ENCODE peak calls at places on chromosomes 6 and 20, in nine cellular contexts. One of them, this sample, is unnamed.

GRCh38 chr6:3918474-3918873 is 69.3 kb downstream of the FAM50B start:
- DNase-seq in stimulated activated CD4-positive, alpha-beta T cell treated with anti-CD3 and anti-CD28 coated beads, Interleukin-1b, Interleukin-23, amount 100 ng/mL, for 24 hours: no peak
- DNase-seq in neuronal stem cell: no peak
- DNase-seq in ovary: no peak
- DNase-seq in left cardiac atrium: no peak
- DNase-seq in nephron progenitor cell: no peak
- DNase-seq in fibroblast of the conjunctiva: no peak
- DNase-seq in stimulated activated naive B cell treated with anti-CD40 and anti-IgM and Interleukin-4, amounts not matched to agents 10 μg/mL and 1 μg/mL and 100 μg/mL, for 72 hours: no peak
- DNase-seq in effector CD4-positive, alpha-beta T cell: no peak
- DNase-seq in this sample: no peak

GRCh38 chr6:170083236-170084051 is 207.4 kb downstream of the DLL1 start:
- DNase-seq in stimulated activated naive B cell treated with anti-CD40 and anti-IgM and Interleukin-4, amounts not matched to agents 10 μg/mL and 1 μg/mL and 100 μg/mL, for 72 hours: no peak
- DNase-seq in neuronal stem cell: no peak
- DNase-seq in stimulated activated CD4-positive, alpha-beta T cell treated with anti-CD3 and anti-CD28 coated beads, Interleukin-1b, Interleukin-23, amount 100 ng/mL, for 24 hours: no peak
- DNase-seq in left cardiac atrium: peak; percentile 13
- DNase-seq in effector CD4-positive, alpha-beta T cell: no peak
- DNase-seq in ovary: no peak
- DNase-seq in nephron progenitor cell: no peak
- DNase-seq in fibroblast of the conjunctiva: no peak
- DNase-seq in this sample: peak; percentile 39

GRCh38 chr20:22430154-22430745 is 154.1 kb downstream of the FOXA2 start:
- DNase-seq in stimulated activated CD4-positive, alpha-beta T cell treated with anti-CD3 and anti-CD28 coated beads, Interleukin-1b, Interleukin-23, amount 100 ng/mL, for 24 hours: no peak
- DNase-seq in left cardiac atrium: no peak
- DNase-seq in nephron progenitor cell: peak; percentile 52
- DNase-seq in ovary: no peak
- DNase-seq in stimulated activated naive B cell treated with anti-CD40 and anti-IgM and Interleukin-4, amounts not matched to agents 10 μg/mL and 1 μg/mL and 100 μg/mL, for 72 hours: no peak
- DNase-seq in fibroblast of the conjunctiva: no peak
- DNase-seq in effector CD4-positive, alpha-beta T cell: no peak
- DNase-seq in neuronal stem cell: peak; percentile 41
- DNase-seq in this sample: peak; percentile 83

GRCh38 chr20:725491-725890 is 42.8 kb downstream of the SLC52A3 start:
- DNase-seq in fibroblast of the conjunctiva: no peak
- DNase-seq in effector CD4-positive, alpha-beta T cell: no peak
- DNase-seq in stimulated activated CD4-positive, alpha-beta T cell treated with anti-CD3 and anti-CD28 coated beads, Interleukin-1b, Interleukin-23, amount 100 ng/mL, for 24 hours: no peak
- DNase-seq in stimulated activated naive B cell treated with anti-CD40 and anti-IgM and Interleukin-4, amounts not matched to agents 10 μg/mL and 1 μg/mL and 100 μg/mL, for 72 hours: no peak
- DNase-seq in nephron progenitor cell: no peak
- DNase-seq in neuronal stem cell: no peak
- DNase-seq in left cardiac atrium: no peak
- DNase-seq in ovary: no peak
- DNase-seq in this sample: no peak

GRCh38 chr6:158040804-158041347 is 59.2 kb downstream of the SYNJ2 start:
- DNase-seq in stimulated activated CD4-positive, alpha-beta T cell treated with anti-CD3 and anti-CD28 coated beads, Interleukin-1b, Interleukin-23, amount 100 ng/mL, for 24 hours: no peak
- DNase-seq in stimulated activated naive B cell treated with anti-CD40 and anti-IgM and Interleukin-4, amounts not matched to agents 10 μg/mL and 1 μg/mL and 100 μg/mL, for 72 hours: no peak
- DNase-seq in fibroblast of the conjunctiva: no peak
- DNase-seq in effector CD4-positive, alpha-beta T cell: no peak
- DNase-seq in ovary: no peak
- DNase-seq in nephron progenitor cell: no peak
- DNase-seq in neuronal stem cell: no peak
- DNase-seq in left cardiac atrium: peak; percentile 33
- DNase-seq in this sample: no peak

GRCh38 chr20:62953839-62954703 is 1.6 kb downstream of the SLC17A9 start:
- DNase-seq in ovary: peak; percentile 85
- DNase-seq in neuronal stem cell: peak; percentile 57
- DNase-seq in fibroblast of the conjunctiva: no peak
- DNase-seq in stimulated activated naive B cell treated with anti-CD40 and anti-IgM and Interleukin-4, amounts not matched to agents 10 μg/mL and 1 μg/mL and 100 μg/mL, for 72 hours: peak; percentile 90
- DNase-seq in stimulated activated CD4-positive, alpha-beta T cell treated with anti-CD3 and anti-CD28 coated beads, Interleukin-1b, Interleukin-23, amount 100 ng/mL, for 24 hours: no peak
- DNase-seq in left cardiac atrium: peak; percentile 81
- DNase-seq in nephron progenitor cell: peak; percentile 71
- DNase-seq in effector CD4-positive, alpha-beta T cell: peak; percentile 64
- DNase-seq in this sample: peak; percentile 72

GRCh38 chr20:31547720-31548298 is 33.6 kb downstream of the HM13 start:
- DNase-seq in stimulated activated CD4-positive, alpha-beta T cell treated with anti-CD3 and anti-CD28 coated beads, Interleukin-1b, Interleukin-23, amount 100 ng/mL, for 24 hours: no peak
- DNase-seq in fibroblast of the conjunctiva: no peak
- DNase-seq in effector CD4-positive, alpha-beta T cell: no peak
- DNase-seq in left cardiac atrium: no peak
- DNase-seq in neuronal stem cell: no peak
- DNase-seq in stimulated activated naive B cell treated with anti-CD40 and anti-IgM and Interleukin-4, amounts not matched to agents 10 μg/mL and 1 μg/mL and 100 μg/mL, for 72 hours: no peak
- DNase-seq in nephron progenitor cell: no peak
- DNase-seq in ovary: no peak
- DNase-seq in this sample: no peak

GRCh38 chr20:56428881-56429280 is 16.8 kb downstream of the CASS4 start:
- DNase-seq in stimulated activated naive B cell treated with anti-CD40 and anti-IgM and Interleukin-4, amounts not matched to agents 10 μg/mL and 1 μg/mL and 100 μg/mL, for 72 hours: no peak
- DNase-seq in left cardiac atrium: no peak
- DNase-seq in effector CD4-positive, alpha-beta T cell: no peak
- DNase-seq in ovary: no peak
- DNase-seq in stimulated activated CD4-positive, alpha-beta T cell treated with anti-CD3 and anti-CD28 coated beads, Interleukin-1b, Interleukin-23, amount 100 ng/mL, for 24 hours: no peak
- DNase-seq in fibroblast of the conjunctiva: no peak
- DNase-seq in neuronal stem cell: no peak
- DNase-seq in nephron progenitor cell: no peak
- DNase-seq in this sample: peak; percentile 36

GRCh38 chr6:32847004-32847403 is 3.2 kb upstream of the PSMB8 start:
- DNase-seq in fibroblast of the conjunctiva: no peak
- DNase-seq in left cardiac atrium: no peak
- DNase-seq in stimulated activated naive B cell treated with anti-CD40 and anti-IgM and Interleukin-4, amounts not matched to agents 10 μg/mL and 1 μg/mL and 100 μg/mL, for 72 hours: no peak
- DNase-seq in ovary: no peak
- DNase-seq in effector CD4-positive, alpha-beta T cell: no peak
- DNase-seq in stimulated activated CD4-positive, alpha-beta T cell treated with anti-CD3 and anti-CD28 coated beads, Interleukin-1b, Interleukin-23, amount 100 ng/mL, for 24 hours: no peak
- DNase-seq in neuronal stem cell: no peak
- DNase-seq in nephron progenitor cell: no peak
- DNase-seq in this sample: no peak

GRCh38 chr20:53872561-53873248 is 197.7 kb downstream of the BCAS1 start:
- DNase-seq in left cardiac atrium: no peak
- DNase-seq in fibroblast of the conjunctiva: no peak
- DNase-seq in stimulated activated naive B cell treated with anti-CD40 and anti-IgM and Interleukin-4, amounts not matched to agents 10 μg/mL and 1 μg/mL and 100 μg/mL, for 72 hours: peak; percentile 33
- DNase-seq in effector CD4-positive, alpha-beta T cell: peak; percentile 30
- DNase-seq in neuronal stem cell: no peak
- DNase-seq in stimulated activated CD4-positive, alpha-beta T cell treated with anti-CD3 and anti-CD28 coated beads, Interleukin-1b, Interleukin-23, amount 100 ng/mL, for 24 hours: no peak
- DNase-seq in nephron progenitor cell: no peak
- DNase-seq in ovary: no peak
- DNase-seq in this sample: no peak

GRCh38 chr20:535958-536357 is 7.6 kb downstream of the CSNK2A1 start:
- DNase-seq in fibroblast of the conjunctiva: no peak
- DNase-seq in stimulated activated CD4-positive, alpha-beta T cell treated with anti-CD3 and anti-CD28 coated beads, Interleukin-1b, Interleukin-23, amount 100 ng/mL, for 24 hours: no peak
- DNase-seq in effector CD4-positive, alpha-beta T cell: no peak
- DNase-seq in stimulated activated naive B cell treated with anti-CD40 and anti-IgM and Interleukin-4, amounts not matched to agents 10 μg/mL and 1 μg/mL and 100 μg/mL, for 72 hours: no peak
- DNase-seq in ovary: no peak
- DNase-seq in nephron progenitor cell: no peak
- DNase-seq in left cardiac atrium: no peak
- DNase-seq in neuronal stem cell: no peak
- DNase-seq in this sample: no peak

GRCh38 chr6:125780540-125781306 is 10.0 kb upstream of the NCOA7 start:
- DNase-seq in left cardiac atrium: peak; percentile 51
- DNase-seq in neuronal stem cell: peak; percentile 30
- DNase-seq in fibroblast of the conjunctiva: peak; percentile 91
- DNase-seq in stimulated activated naive B cell treated with anti-CD40 and anti-IgM and Interleukin-4, amounts not matched to agents 10 μg/mL and 1 μg/mL and 100 μg/mL, for 72 hours: peak; percentile 49
- DNase-seq in nephron progenitor cell: peak; percentile 39
- DNase-seq in stimulated activated CD4-positive, alpha-beta T cell treated with anti-CD3 and anti-CD28 coated beads, Interleukin-1b, Interleukin-23, amount 100 ng/mL, for 24 hours: peak; percentile 25
- DNase-seq in effector CD4-positive, alpha-beta T cell: peak; percentile 27
- DNase-seq in ovary: peak; percentile 61
- DNase-seq in this sample: peak; percentile 51

GRCh38 chr6:109987196-109987595 is 9.1 kb downstream of the GPR6 start:
- DNase-seq in neuronal stem cell: no peak
- DNase-seq in left cardiac atrium: no peak
- DNase-seq in stimulated activated naive B cell treated with anti-CD40 and anti-IgM and Interleukin-4, amounts not matched to agents 10 μg/mL and 1 μg/mL and 100 μg/mL, for 72 hours: no peak
- DNase-seq in fibroblast of the conjunctiva: no peak
- DNase-seq in nephron progenitor cell: no peak
- DNase-seq in ovary: no peak
- DNase-seq in effector CD4-positive, alpha-beta T cell: no peak
- DNase-seq in stimulated activated CD4-positive, alpha-beta T cell treated with anti-CD3 and anti-CD28 coated beads, Interleukin-1b, Interleukin-23, amount 100 ng/mL, for 24 hours: no peak
- DNase-seq in this sample: no peak

GRCh38 chr6:36399970-36400369 is 12.5 kb upstream of the ETV7 start:
- DNase-seq in stimulated activated CD4-positive, alpha-beta T cell treated with anti-CD3 and anti-CD28 coated beads, Interleukin-1b, Interleukin-23, amount 100 ng/mL, for 24 hours: no peak
- DNase-seq in effector CD4-positive, alpha-beta T cell: no peak
- DNase-seq in neuronal stem cell: no peak
- DNase-seq in left cardiac atrium: no peak
- DNase-seq in fibroblast of the conjunctiva: no peak
- DNase-seq in ovary: no peak
- DNase-seq in nephron progenitor cell: no peak
- DNase-seq in stimulated activated naive B cell treated with anti-CD40 and anti-IgM and Interleukin-4, amounts not matched to agents 10 μg/mL and 1 μg/mL and 100 μg/mL, for 72 hours: peak; percentile 31
- DNase-seq in this sample: no peak

GRCh38 chr6:62652692-62653328 is 366.8 kb upstream of the KHDRBS2 start:
- DNase-seq in fibroblast of the conjunctiva: no peak
- DNase-seq in effector CD4-positive, alpha-beta T cell: no peak
- DNase-seq in nephron progenitor cell: no peak
- DNase-seq in ovary: no peak
- DNase-seq in stimulated activated naive B cell treated with anti-CD40 and anti-IgM and Interleukin-4, amounts not matched to agents 10 μg/mL and 1 μg/mL and 100 μg/mL, for 72 hours: no peak
- DNase-seq in stimulated activated CD4-positive, alpha-beta T cell treated with anti-CD3 and anti-CD28 coated beads, Interleukin-1b, Interleukin-23, amount 100 ng/mL, for 24 hours: no peak
- DNase-seq in neuronal stem cell: peak; percentile 6
- DNase-seq in left cardiac atrium: no peak
- DNase-seq in this sample: no peak

GRCh38 chr20:47233333-47234188 is 122.9 kb downstream of the ZMYND8 start:
- DNase-seq in neuronal stem cell: no peak
- DNase-seq in nephron progenitor cell: no peak
- DNase-seq in stimulated activated CD4-positive, alpha-beta T cell treated with anti-CD3 and anti-CD28 coated beads, Interleukin-1b, Interleukin-23, amount 100 ng/mL, for 24 hours: no peak
- DNase-seq in ovary: no peak
- DNase-seq in effector CD4-positive, alpha-beta T cell: no peak
- DNase-seq in fibroblast of the conjunctiva: no peak
- DNase-seq in left cardiac atrium: no peak
- DNase-seq in stimulated activated naive B cell treated with anti-CD40 and anti-IgM and Interleukin-4, amounts not matched to agents 10 μg/mL and 1 μg/mL and 100 μg/mL, for 72 hours: no peak
- DNase-seq in this sample: no peak

GRCh38 chr6:149160943-149161342 is 156.6 kb upstream of the TAB2 start:
- DNase-seq in neuronal stem cell: no peak
- DNase-seq in fibroblast of the conjunctiva: no peak
- DNase-seq in ovary: no peak
- DNase-seq in nephron progenitor cell: no peak
- DNase-seq in left cardiac atrium: no peak
- DNase-seq in stimulated activated naive B cell treated with anti-CD40 and anti-IgM and Interleukin-4, amounts not matched to agents 10 μg/mL and 1 μg/mL and 100 μg/mL, for 72 hours: no peak
- DNase-seq in effector CD4-positive, alpha-beta T cell: no peak
- DNase-seq in stimulated activated CD4-positive, alpha-beta T cell treated with anti-CD3 and anti-CD28 coated beads, Interleukin-1b, Interleukin-23, amount 100 ng/mL, for 24 hours: no peak
- DNase-seq in this sample: no peak

GRCh38 chr6:74000582-74000981 is 304.6 kb downstream of the CD109 start:
- DNase-seq in stimulated activated CD4-positive, alpha-beta T cell treated with anti-CD3 and anti-CD28 coated beads, Interleukin-1b, Interleukin-23, amount 100 ng/mL, for 24 hours: no peak
- DNase-seq in stimulated activated naive B cell treated with anti-CD40 and anti-IgM and Interleukin-4, amounts not matched to agents 10 μg/mL and 1 μg/mL and 100 μg/mL, for 72 hours: no peak
- DNase-seq in effector CD4-positive, alpha-beta T cell: no peak
- DNase-seq in left cardiac atrium: no peak
- DNase-seq in neuronal stem cell: no peak
- DNase-seq in fibroblast of the conjunctiva: no peak
- DNase-seq in nephron progenitor cell: no peak
- DNase-seq in ovary: no peak
- DNase-seq in this sample: no peak

GRCh38 chr6:37673436-37673835 is 24.2 kb downstream of the MDGA1 start:
- DNase-seq in stimulated activated naive B cell treated with anti-CD40 and anti-IgM and Interleukin-4, amounts not matched to agents 10 μg/mL and 1 μg/mL and 100 μg/mL, for 72 hours: no peak
- DNase-seq in ovary: no peak
- DNase-seq in neuronal stem cell: no peak
- DNase-seq in effector CD4-positive, alpha-beta T cell: no peak
- DNase-seq in fibroblast of the conjunctiva: no peak
- DNase-seq in left cardiac atrium: no peak
- DNase-seq in nephron progenitor cell: no peak
- DNase-seq in stimulated activated CD4-positive, alpha-beta T cell treated with anti-CD3 and anti-CD28 coated beads, Interleukin-1b, Interleukin-23, amount 100 ng/mL, for 24 hours: no peak
- DNase-seq in this sample: no peak

GRCh38 chr6:50974319-50974718 is 155.6 kb downstream of the TFAP2B start:
- DNase-seq in left cardiac atrium: no peak
- DNase-seq in stimulated activated CD4-positive, alpha-beta T cell treated with anti-CD3 and anti-CD28 coated beads, Interleukin-1b, Interleukin-23, amount 100 ng/mL, for 24 hours: no peak
- DNase-seq in nephron progenitor cell: no peak
- DNase-seq in fibroblast of the conjunctiva: no peak
- DNase-seq in neuronal stem cell: no peak
- DNase-seq in stimulated activated naive B cell treated with anti-CD40 and anti-IgM and Interleukin-4, amounts not matched to agents 10 μg/mL and 1 μg/mL and 100 μg/mL, for 72 hours: no peak
- DNase-seq in effector CD4-positive, alpha-beta T cell: no peak
- DNase-seq in ovary: no peak
- DNase-seq in this sample: no peak

GRCh38 chr20:32642257-32643046 is 31.3 kb downstream of the C20orf203 start:
- DNase-seq in nephron progenitor cell: no peak
- DNase-seq in stimulated activated naive B cell treated with anti-CD40 and anti-IgM and Interleukin-4, amounts not matched to agents 10 μg/mL and 1 μg/mL and 100 μg/mL, for 72 hours: no peak
- DNase-seq in stimulated activated CD4-positive, alpha-beta T cell treated with anti-CD3 and anti-CD28 coated beads, Interleukin-1b, Interleukin-23, amount 100 ng/mL, for 24 hours: no peak
- DNase-seq in fibroblast of the conjunctiva: no peak
- DNase-seq in left cardiac atrium: no peak
- DNase-seq in effector CD4-positive, alpha-beta T cell: no peak
- DNase-seq in neuronal stem cell: no peak
- DNase-seq in ovary: no peak
- DNase-seq in this sample: no peak

GRCh38 chr6:121993362-121993761 is 406.1 kb upstream of the HSF2 start:
- DNase-seq in fibroblast of the conjunctiva: no peak
- DNase-seq in stimulated activated CD4-positive, alpha-beta T cell treated with anti-CD3 and anti-CD28 coated beads, Interleukin-1b, Interleukin-23, amount 100 ng/mL, for 24 hours: no peak
- DNase-seq in left cardiac atrium: no peak
- DNase-seq in effector CD4-positive, alpha-beta T cell: no peak
- DNase-seq in ovary: no peak
- DNase-seq in nephron progenitor cell: no peak
- DNase-seq in neuronal stem cell: no peak
- DNase-seq in stimulated activated naive B cell treated with anti-CD40 and anti-IgM and Interleukin-4, amounts not matched to agents 10 μg/mL and 1 μg/mL and 100 μg/mL, for 72 hours: no peak
- DNase-seq in this sample: no peak

GRCh38 chr6:43334466-43335095 is 26.0 kb upstream of the CRIP3 start:
- DNase-seq in neuronal stem cell: peak; percentile 38
- DNase-seq in effector CD4-positive, alpha-beta T cell: no peak
- DNase-seq in stimulated activated CD4-positive, alpha-beta T cell treated with anti-CD3 and anti-CD28 coated beads, Interleukin-1b, Interleukin-23, amount 100 ng/mL, for 24 hours: no peak
- DNase-seq in stimulated activated naive B cell treated with anti-CD40 and anti-IgM and Interleukin-4, amounts not matched to agents 10 μg/mL and 1 μg/mL and 100 μg/mL, for 72 hours: no peak
- DNase-seq in left cardiac atrium: no peak
- DNase-seq in ovary: no peak
- DNase-seq in fibroblast of the conjunctiva: peak; percentile 38
- DNase-seq in nephron progenitor cell: peak; percentile 10
- DNase-seq in this sample: no peak

GRCh38 chr20:33522256-33522820 is 32.4 kb downstream of the CBFA2T2 start:
- DNase-seq in effector CD4-positive, alpha-beta T cell: no peak
- DNase-seq in fibroblast of the conjunctiva: no peak
- DNase-seq in ovary: no peak
- DNase-seq in neuronal stem cell: no peak
- DNase-seq in nephron progenitor cell: no peak
- DNase-seq in stimulated activated naive B cell treated with anti-CD40 and anti-IgM and Interleukin-4, amounts not matched to agents 10 μg/mL and 1 μg/mL and 100 μg/mL, for 72 hours: no peak
- DNase-seq in left cardiac atrium: no peak
- DNase-seq in stimulated activated CD4-positive, alpha-beta T cell treated with anti-CD3 and anti-CD28 coated beads, Interleukin-1b, Interleukin-23, amount 100 ng/mL, for 24 hours: peak; percentile 1
- DNase-seq in this sample: no peak

GRCh38 chr6:36349240-36349639 is 12.6 kb upstream of the BNIP5 start:
- DNase-seq in effector CD4-positive, alpha-beta T cell: no peak
- DNase-seq in neuronal stem cell: no peak
- DNase-seq in nephron progenitor cell: no peak
- DNase-seq in left cardiac atrium: no peak
- DNase-seq in stimulated activated CD4-positive, alpha-beta T cell treated with anti-CD3 and anti-CD28 coated beads, Interleukin-1b, Interleukin-23, amount 100 ng/mL, for 24 hours: no peak
- DNase-seq in stimulated activated naive B cell treated with anti-CD40 and anti-IgM and Interleukin-4, amounts not matched to agents 10 μg/mL and 1 μg/mL and 100 μg/mL, for 72 hours: no peak
- DNase-seq in ovary: no peak
- DNase-seq in fibroblast of the conjunctiva: no peak
- DNase-seq in this sample: no peak

GRCh38 chr6:83872386-83873118 is 13.1 kb downstream of the CYB5R4 start:
- DNase-seq in neuronal stem cell: no peak
- DNase-seq in left cardiac atrium: no peak
- DNase-seq in stimulated activated CD4-positive, alpha-beta T cell treated with anti-CD3 and anti-CD28 coated beads, Interleukin-1b, Interleukin-23, amount 100 ng/mL, for 24 hours: no peak
- DNase-seq in ovary: no peak
- DNase-seq in stimulated activated naive B cell treated with anti-CD40 and anti-IgM and Interleukin-4, amounts not matched to agents 10 μg/mL and 1 μg/mL and 100 μg/mL, for 72 hours: no peak
- DNase-seq in effector CD4-positive, alpha-beta T cell: no peak
- DNase-seq in nephron progenitor cell: no peak
- DNase-seq in fibroblast of the conjunctiva: no peak
- DNase-seq in this sample: no peak

GRCh38 chr6:116405147-116405546 is 34.4 kb downstream of the DSE start:
- DNase-seq in effector CD4-positive, alpha-beta T cell: no peak
- DNase-seq in stimulated activated CD4-positive, alpha-beta T cell treated with anti-CD3 and anti-CD28 coated beads, Interleukin-1b, Interleukin-23, amount 100 ng/mL, for 24 hours: no peak
- DNase-seq in fibroblast of the conjunctiva: peak; percentile 58
- DNase-seq in stimulated activated naive B cell treated with anti-CD40 and anti-IgM and Interleukin-4, amounts not matched to agents 10 μg/mL and 1 μg/mL and 100 μg/mL, for 72 hours: peak; percentile 39
- DNase-seq in ovary: no peak
- DNase-seq in left cardiac atrium: no peak
- DNase-seq in nephron progenitor cell: peak; percentile 23
- DNase-seq in neuronal stem cell: no peak
- DNase-seq in this sample: no peak

GRCh38 chr6:921400-921799 is 228.5 kb upstream of the EXOC2 start:
- DNase-seq in stimulated activated naive B cell treated with anti-CD40 and anti-IgM and Interleukin-4, amounts not matched to agents 10 μg/mL and 1 μg/mL and 100 μg/mL, for 72 hours: no peak
- DNase-seq in fibroblast of the conjunctiva: no peak
- DNase-seq in neuronal stem cell: no peak
- DNase-seq in nephron progenitor cell: no peak
- DNase-seq in stimulated activated CD4-positive, alpha-beta T cell treated with anti-CD3 and anti-CD28 coated beads, Interleukin-1b, Interleukin-23, amount 100 ng/mL, for 24 hours: no peak
- DNase-seq in left cardiac atrium: no peak
- DNase-seq in ovary: no peak
- DNase-seq in effector CD4-positive, alpha-beta T cell: no peak
- DNase-seq in this sample: no peak

GRCh38 chr6:18148304-18149025 is 6.4 kb downstream of the TPMT start:
- DNase-seq in effector CD4-positive, alpha-beta T cell: no peak
- DNase-seq in neuronal stem cell: no peak
- DNase-seq in stimulated activated CD4-positive, alpha-beta T cell treated with anti-CD3 and anti-CD28 coated beads, Interleukin-1b, Interleukin-23, amount 100 ng/mL, for 24 hours: no peak
- DNase-seq in left cardiac atrium: no peak
- DNase-seq in nephron progenitor cell: no peak
- DNase-seq in fibroblast of the conjunctiva: no peak
- DNase-seq in ovary: no peak
- DNase-seq in stimulated activated naive B cell treated with anti-CD40 and anti-IgM and Interleukin-4, amounts not matched to agents 10 μg/mL and 1 μg/mL and 100 μg/mL, for 72 hours: no peak
- DNase-seq in this sample: no peak

GRCh38 chr6:82072113-82072512 is 175.4 kb downstream of the IBTK start:
- DNase-seq in ovary: no peak
- DNase-seq in nephron progenitor cell: no peak
- DNase-seq in stimulated activated naive B cell treated with anti-CD40 and anti-IgM and Interleukin-4, amounts not matched to agents 10 μg/mL and 1 μg/mL and 100 μg/mL, for 72 hours: no peak
- DNase-seq in left cardiac atrium: no peak
- DNase-seq in stimulated activated CD4-positive, alpha-beta T cell treated with anti-CD3 and anti-CD28 coated beads, Interleukin-1b, Interleukin-23, amount 100 ng/mL, for 24 hours: no peak
- DNase-seq in fibroblast of the conjunctiva: no peak
- DNase-seq in effector CD4-positive, alpha-beta T cell: no peak
- DNase-seq in neuronal stem cell: no peak
- DNase-seq in this sample: no peak

GRCh38 chr20:32451682-32452461 is 93.7 kb downstream of the ASXL1 start:
- DNase-seq in fibroblast of the conjunctiva: no peak
- DNase-seq in stimulated activated CD4-positive, alpha-beta T cell treated with anti-CD3 and anti-CD28 coated beads, Interleukin-1b, Interleukin-23, amount 100 ng/mL, for 24 hours: no peak
- DNase-seq in left cardiac atrium: no peak
- DNase-seq in nephron progenitor cell: no peak
- DNase-seq in stimulated activated naive B cell treated with anti-CD40 and anti-IgM and Interleukin-4, amounts not matched to agents 10 μg/mL and 1 μg/mL and 100 μg/mL, for 72 hours: no peak
- DNase-seq in effector CD4-positive, alpha-beta T cell: no peak
- DNase-seq in ovary: no peak
- DNase-seq in neuronal stem cell: no peak
- DNase-seq in this sample: no peak